ENCODE peak calls at places on chromosomes 2 and 18, in four cellular contexts. E is activated CD8-positive, alpha-beta memory T cell treated with anti-CD3 and anti-CD28 coated beads for 24 hours; Y is left lobe of liver; Z is NCI-H1092 treated with DMSO at 0.1 percent for 48 hours. F is an unnamed sample.

GRCh38 chr18:8795586-8795985 is 90.2 kb downstream of the MTCL1 start:
- DNase-seq in E (no peak), Y (no peak), Z (no peak), F (no peak)

GRCh38 chr18:12452801-12453200 is 45.1 kb downstream of the PRELID3A start:
- DNase-seq in E (no peak), Y (no peak), Z (no peak), F (no peak)

GRCh38 chr2:114926303-114926702 is 483.9 kb downstream of the DPP10 start:
- DNase-seq in E (no peak), Y (no peak), Z (no peak), F (no peak)

GRCh38 chr2:127637725-127638252 is 8.2 kb upstream of the GPR17 start:
- DNase-seq in E (no peak), Y (no peak), Z (no peak), F (no peak)

GRCh38 chr2:226752887-226753286 is 46.7 kb downstream of the IRS1 start:
- DNase-seq in E (no peak), Y (no peak), Z (no peak), F (no peak)

GRCh38 chr2:150811259-150811912 is 323.9 kb upstream of the RND3 start:
- DNase-seq in E (no peak), Y (no peak), Z (no peak), F (no peak)

GRCh38 chr2:230795856-230796255 is 68.9 kb upstream of the ITM2C start:
- DNase-seq in E (no peak), Y (no peak), Z (no peak), F (no peak)

GRCh38 chr2:121824264-121824663 is 68.8 kb downstream of the TSN start:
- DNase-seq in E (no peak), Y (no peak), Z (no peak), F (no peak)

GRCh38 chr18:22674300-22674699 is 256.6 kb upstream of the CTAGE1 start:
- DNase-seq in E (no peak), Y (no peak), Z (no peak), F (no peak)

GRCh38 chr18:39801010-39801409 is 2154.0 kb upstream of the PIK3C3 start:
- DNase-seq in E (no peak), Y (no peak), Z (no peak), F (no peak)

GRCh38 chr18:78999939-79000338 is 20.3 kb downstream of the SALL3 start:
- DNase-seq in E (no peak), Y (no peak), Z (peak), F (no peak)

GRCh38 chr18:11995445-11996189 is 14.3 kb downstream of the IMPA2 start:
- DNase-seq in E (peak), Y (peak), Z (no peak), F (peak)

GRCh38 chr18:58484989-58485962 is 143.6 kb downstream of the ALPK2 start:
- DNase-seq in E (no peak), Y (peak), Z (no peak), F (no peak)

GRCh38 chr2:170396799-170397459 is 219.0 kb downstream of the MYO3B start:
- DNase-seq in E (no peak), Y (no peak), Z (peak), F (no peak)

GRCh38 chr2:134926231-134926931 is 7.8 kb downstream of the CCNT2 start:
- DNase-seq in E (no peak), Y (no peak), Z (no peak), F (no peak)

GRCh38 chr18:7579176-7579922 is 12.2 kb downstream of the PTPRM start:
- DNase-seq in E (no peak), Y (no peak), Z (no peak), F (no peak)

GRCh38 chr2:96772903-96773675 is 12.4 kb downstream of the CNNM4 start:
- DNase-seq in E (peak), Y (no peak), Z (no peak), F (no peak)

GRCh38 chr2:109487237-109487869 is 126.4 kb downstream of the SEPTIN10 start:
- DNase-seq in E (no peak), Y (no peak), Z (no peak), F (no peak)

GRCh38 chr2:8684885-8685696 is 3.2 kb downstream of the ID2 start:
- DNase-seq in E (peak), Y (peak), Z (peak), F (peak)

GRCh38 chr2:17979707-17980106 is 101.2 kb downstream of the KCNS3 start:
- DNase-seq in E (no peak), Y (no peak), Z (no peak), F (no peak)

GRCh38 chr2:28423856-28424605 is 31.4 kb downstream of the FOSL2 start:
- DNase-seq in E (no peak), Y (no peak), Z (no peak), F (no peak)

GRCh38 chr2:236569593-236569973 is at the start of gene ACKR3:
- DNase-seq in E (peak), Y (peak), Z (peak), F (peak)

GRCh38 chr2:51997571-51997970 is 965.6 kb upstream of the NRXN1 start:
- DNase-seq in E (no peak), Y (no peak), Z (no peak), F (no peak)

GRCh38 chr2:191311627-191312026 is 66.4 kb downstream of the MYO1B start:
- DNase-seq in E (no peak), Y (no peak), Z (no peak), F (no peak)

GRCh38 chr2:149049142-149049541 is 10.6 kb downstream of the LYPD6B start:
- DNase-seq in E (no peak), Y (no peak), Z (no peak), F (no peak)

GRCh38 chr2:42569883-42570282 is 1.5 kb downstream of the MTA3 start:
- DNase-seq in E (no peak), Y (no peak), Z (no peak), F (no peak)

GRCh38 chr2:233064526-233065199 is 4.5 kb downstream of the INPP5D start:
- DNase-seq in E (no peak), Y (peak), Z (no peak), F (no peak)

GRCh38 chr2:176830362-176830761 is 382.2 kb upstream of the HNRNPA3 start:
- DNase-seq in E (no peak), Y (no peak), Z (no peak), F (no peak)

GRCh38 chr2:173881466-173881865 is 83.7 kb downstream of the SP3 start:
- DNase-seq in E (no peak), Y (no peak), Z (peak), F (peak)

GRCh38 chr2:64017811-64018714 is 1.2 kb downstream of the VPS54 start:
- DNase-seq in E (no peak), Y (no peak), Z (peak), F (peak)

GRCh38 chr2:166632616-166633015 is 138.6 kb upstream of the SCN7A start:
- DNase-seq in E (no peak), Y (no peak), Z (peak), F (no peak)

GRCh38 chr2:151156943-151157705 is 104.5 kb downstream of the RBM43 start:
- DNase-seq in E (no peak), Y (no peak), Z (no peak), F (no peak)

GRCh38 chr2:44215827-44216226 is 47.2 kb downstream of the PPM1B start:
- DNase-seq in E (no peak), Y (no peak), Z (no peak), F (no peak)

F was measured in SHP77 treated with DMSO at 0.1 percent for 48 hours.